ENCODE peak calls at places on chromosomes 11 and 22, in four cellular contexts. L, N, F and X are unnamed samples.

GRCh38 chr11:102666331-102666957 is 39.1 kb downstream of the MMP27 start:
- DNase-seq in L (peak), N (no peak), F (peak), X (peak)

GRCh38 chr11:65900125-65900898 is at the start of gene FOSL1:
- DNase-seq in L (peak), N (peak), F (peak), X (peak)

GRCh38 chr11:19605500-19606371 is 106.9 kb upstream of the NAV2 start:
- DNase-seq in L (no peak), N (no peak), F (no peak), X (no peak)

GRCh38 chr11:128733440-128734115 is 39.7 kb downstream of the FLI1 start:
- DNase-seq in L (peak), N (no peak), F (no peak), X (no peak)

GRCh38 chr11:81869337-81870065 is 864.2 kb downstream of the FAM181B start:
- DNase-seq in L (peak), N (peak), F (no peak), X (peak)

GRCh38 chr22:22745225-22746060 is 101.0 kb downstream of the GGTLC2 start:
- DNase-seq in L (peak), N (peak), F (no peak), X (peak)

GRCh38 chr11:61367406-61367805 is 5.2 kb downstream of the TMEM138 start:
- DNase-seq in L (no peak), N (no peak), F (no peak), X (no peak)

GRCh38 chr11:128894296-128894681 is 3.1 kb downstream of the KCNJ5 start:
- DNase-seq in L (no peak), N (no peak), F (no peak), X (no peak)

GRCh38 chr22:26893034-26893710 is 235.8 kb downstream of the MIAT start:
- DNase-seq in L (no peak), N (no peak), F (peak), X (no peak)

GRCh38 chr11:121767433-121767832 is 314.7 kb upstream of the SORL1-AS1 start:
- DNase-seq in L (peak), N (no peak), F (no peak), X (peak)

GRCh38 chr11:70544774-70545625 is 146.7 kb downstream of the CTTN start:
- DNase-seq in L (no peak), N (no peak), F (no peak), X (no peak)

GRCh38 chr11:122895591-122895990 is 13.0 kb downstream of the JHY start:
- DNase-seq in L (no peak), N (no peak), F (no peak), X (no peak)

GRCh38 chr11:95926714-95927113 is 2.8 kb upstream of the MTMR2 start:
- DNase-seq in L (no peak), N (no peak), F (no peak), X (no peak)